ENCODE peak calls at places on chromosomes 12 and 14, in eight cellular contexts. One of them, this sample, is unnamed.

GRCh38 chr14:73751157-73751691 is 37.0 kb upstream of the PNMA1 start:
- DNase-seq in lower lobe of right lung: no peak
- DNase-seq in sigmoid colon: peak
- DNase-seq in BJ: no peak
- DNase-seq in fibroblast of pulmonary artery: no peak
- DNase-seq in fibroblast of mammary gland: no peak
- DNase-seq in heart right ventricle: no peak
- DNase-seq in activated B cell treated with CpG ODN at 0.5 μM for 24 hours: no peak
- DNase-seq in this sample: no peak

GRCh38 chr14:24132061-24132685 is 1.7 kb downstream of the FITM1 start:
- DNase-seq in lower lobe of right lung: no peak
- DNase-seq in sigmoid colon: no peak
- DNase-seq in BJ: no peak
- DNase-seq in fibroblast of pulmonary artery: no peak
- DNase-seq in fibroblast of mammary gland: no peak
- DNase-seq in heart right ventricle: peak
- DNase-seq in activated B cell treated with CpG ODN at 0.5 μM for 24 hours: no peak
- DNase-seq in this sample: no peak

GRCh38 chr14:68509188-68509953 is 283.5 kb downstream of the ZFP36L1 start:
- DNase-seq in lower lobe of right lung: no peak
- DNase-seq in sigmoid colon: no peak
- DNase-seq in BJ: no peak
- DNase-seq in fibroblast of pulmonary artery: no peak
- DNase-seq in fibroblast of mammary gland: no peak
- DNase-seq in heart right ventricle: no peak
- DNase-seq in activated B cell treated with CpG ODN at 0.5 μM for 24 hours: no peak
- DNase-seq in this sample: peak

GRCh38 chr12:8033153-8034044 is 883 bp downstream of the FOXJ2 start:
- DNase-seq in lower lobe of right lung: no peak
- DNase-seq in sigmoid colon: peak
- DNase-seq in BJ: no peak
- DNase-seq in fibroblast of pulmonary artery: peak
- DNase-seq in fibroblast of mammary gland: peak
- DNase-seq in heart right ventricle: peak
- DNase-seq in activated B cell treated with CpG ODN at 0.5 μM for 24 hours: peak
- DNase-seq in this sample: no peak

GRCh38 chr14:25108959-25109358 is 59.0 kb upstream of the STXBP6 start:
- DNase-seq in lower lobe of right lung: no peak
- DNase-seq in sigmoid colon: no peak
- DNase-seq in BJ: no peak
- DNase-seq in fibroblast of pulmonary artery: no peak
- DNase-seq in fibroblast of mammary gland: peak
- DNase-seq in heart right ventricle: no peak
- DNase-seq in activated B cell treated with CpG ODN at 0.5 μM for 24 hours: no peak
- DNase-seq in this sample: no peak

GRCh38 chr12:83827860-83828259 is 1084.7 kb downstream of the SLC6A15 start:
- DNase-seq in lower lobe of right lung: no peak
- DNase-seq in sigmoid colon: no peak
- DNase-seq in BJ: no peak
- DNase-seq in fibroblast of pulmonary artery: no peak
- DNase-seq in fibroblast of mammary gland: peak
- DNase-seq in heart right ventricle: no peak
- DNase-seq in activated B cell treated with CpG ODN at 0.5 μM for 24 hours: no peak
- DNase-seq in this sample: no peak

GRCh38 chr12:19120795-19121194 is 8.7 kb upstream of the PLEKHA5 start:
- DNase-seq in lower lobe of right lung: no peak
- DNase-seq in sigmoid colon: no peak
- DNase-seq in BJ: no peak
- DNase-seq in fibroblast of pulmonary artery: no peak
- DNase-seq in fibroblast of mammary gland: peak
- DNase-seq in heart right ventricle: no peak
- DNase-seq in activated B cell treated with CpG ODN at 0.5 μM for 24 hours: no peak
- DNase-seq in this sample: no peak

GRCh38 chr14:61296151-61296550 is 15.0 kb upstream of the TMEM30B start:
- DNase-seq in lower lobe of right lung: no peak
- DNase-seq in sigmoid colon: no peak
- DNase-seq in BJ: no peak
- DNase-seq in fibroblast of pulmonary artery: no peak
- DNase-seq in fibroblast of mammary gland: no peak
- DNase-seq in heart right ventricle: no peak
- DNase-seq in activated B cell treated with CpG ODN at 0.5 μM for 24 hours: no peak
- DNase-seq in this sample: no peak

GRCh38 chr12:129934977-129935376 is 31.2 kb upstream of the TMEM132D start:
- DNase-seq in lower lobe of right lung: no peak
- DNase-seq in sigmoid colon: no peak
- DNase-seq in BJ: no peak
- DNase-seq in fibroblast of pulmonary artery: no peak
- DNase-seq in fibroblast of mammary gland: no peak
- DNase-seq in heart right ventricle: no peak
- DNase-seq in activated B cell treated with CpG ODN at 0.5 μM for 24 hours: no peak
- DNase-seq in this sample: no peak

DNA sequence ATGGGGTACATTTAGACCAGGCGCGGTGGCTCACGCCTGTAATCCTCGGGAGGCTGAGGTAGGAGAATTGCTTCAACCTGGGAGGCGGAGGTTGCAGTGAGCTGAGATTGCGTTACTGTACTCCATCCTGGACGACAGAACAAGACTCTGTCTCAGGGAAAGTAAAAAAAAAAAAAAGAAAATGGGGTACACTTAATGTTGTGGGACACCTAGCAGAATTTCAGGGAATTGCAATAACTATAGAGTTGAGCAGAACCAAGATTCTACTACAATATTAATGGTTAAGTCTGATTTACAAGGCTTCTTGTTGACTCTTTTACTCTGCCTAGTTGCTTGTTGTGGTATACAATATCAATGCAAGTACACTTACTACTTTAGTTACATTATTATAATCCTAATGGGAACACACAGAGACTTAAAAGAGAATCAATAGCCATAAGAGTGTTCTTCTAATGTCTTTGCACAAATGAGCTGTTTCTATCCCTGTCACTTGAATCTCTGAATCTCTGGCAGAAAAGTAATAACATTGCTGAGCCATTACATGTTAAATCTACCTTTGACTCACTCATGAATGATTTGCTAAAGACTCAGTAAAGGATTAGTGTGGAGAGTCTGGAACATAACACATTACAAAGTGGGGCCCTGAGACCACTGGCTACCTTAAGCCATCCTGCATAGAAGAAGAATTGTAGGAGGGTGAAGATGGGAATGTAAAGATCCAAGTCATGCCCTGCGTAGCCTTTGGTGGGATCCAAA is 22.7 kb downstream of the BEST3 start:
- DNase-seq in lower lobe of right lung: no peak
- DNase-seq in sigmoid colon: no peak
- DNase-seq in BJ: no peak
- DNase-seq in fibroblast of pulmonary artery: no peak
- DNase-seq in fibroblast of mammary gland: no peak
- DNase-seq in heart right ventricle: no peak
- DNase-seq in activated B cell treated with CpG ODN at 0.5 μM for 24 hours: no peak
- DNase-seq in this sample: no peak
- TF ChIP-seq CTCF in lower lobe of right lung: no peak
- TF ChIP-seq CTCF in sigmoid colon: no peak
- TF ChIP-seq CTCF in BJ: no peak
- TF ChIP-seq CTCF in fibroblast of pulmonary artery: no peak
- TF ChIP-seq CTCF in fibroblast of mammary gland: peak
- TF ChIP-seq CTCF in heart right ventricle: no peak
- TF ChIP-seq CTCF in activated B cell treated with CpG ODN at 0.5 μM for 24 hours: no peak
- TF ChIP-seq CTCF in this sample: no peak

GRCh38 chr14:26398616-26399015 is 199.2 kb downstream of the NOVA1 start:
- DNase-seq in lower lobe of right lung: no peak
- DNase-seq in sigmoid colon: no peak
- DNase-seq in BJ: no peak
- DNase-seq in fibroblast of pulmonary artery: no peak
- DNase-seq in fibroblast of mammary gland: no peak
- DNase-seq in heart right ventricle: no peak
- DNase-seq in activated B cell treated with CpG ODN at 0.5 μM for 24 hours: no peak
- DNase-seq in this sample: no peak

GRCh38 chr14:26401170-26401968 is 196.5 kb downstream of the NOVA1 start:
- DNase-seq in lower lobe of right lung: no peak
- DNase-seq in sigmoid colon: no peak
- DNase-seq in BJ: no peak
- DNase-seq in fibroblast of pulmonary artery: no peak
- DNase-seq in fibroblast of mammary gland: no peak
- DNase-seq in heart right ventricle: no peak
- DNase-seq in activated B cell treated with CpG ODN at 0.5 μM for 24 hours: no peak
- DNase-seq in this sample: no peak

GRCh38 chr14:26403760-26404159 is 194.1 kb downstream of the NOVA1 start:
- DNase-seq in lower lobe of right lung: no peak
- DNase-seq in sigmoid colon: no peak
- DNase-seq in BJ: no peak
- DNase-seq in fibroblast of pulmonary artery: no peak
- DNase-seq in fibroblast of mammary gland: peak
- DNase-seq in heart right ventricle: no peak
- DNase-seq in activated B cell treated with CpG ODN at 0.5 μM for 24 hours: no peak
- DNase-seq in this sample: no peak

GRCh38 chr14:26404927-26405326 is 192.9 kb downstream of the NOVA1 start:
- DNase-seq in lower lobe of right lung: no peak
- DNase-seq in sigmoid colon: no peak
- DNase-seq in BJ: no peak
- DNase-seq in fibroblast of pulmonary artery: no peak
- DNase-seq in fibroblast of mammary gland: no peak
- DNase-seq in heart right ventricle: no peak
- DNase-seq in activated B cell treated with CpG ODN at 0.5 μM for 24 hours: no peak
- DNase-seq in this sample: no peak

DNA sequence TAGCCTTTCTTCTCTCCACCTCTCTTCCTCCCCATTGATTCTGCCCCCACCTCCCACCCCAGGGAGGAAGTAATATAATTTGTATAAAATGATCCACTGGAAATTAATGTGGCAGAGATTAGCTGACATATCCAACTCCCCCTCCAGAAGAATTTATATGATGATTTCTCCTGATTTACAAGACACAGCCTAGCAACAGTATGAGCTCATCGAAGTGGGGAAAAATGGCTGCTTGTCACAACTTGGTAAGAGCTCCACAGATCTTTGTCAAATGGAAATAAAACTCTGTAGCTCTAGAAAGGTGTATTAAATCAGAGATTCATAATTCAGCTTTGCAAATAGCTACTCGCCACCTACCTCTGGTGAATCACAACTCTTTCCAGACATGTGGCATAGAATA is 195.7 kb downstream of the NOVA1 start:
- DNase-seq in lower lobe of right lung: no peak
- DNase-seq in sigmoid colon: no peak
- DNase-seq in BJ: no peak
- DNase-seq in fibroblast of pulmonary artery: no peak
- DNase-seq in fibroblast of mammary gland: no peak
- DNase-seq in heart right ventricle: no peak
- DNase-seq in activated B cell treated with CpG ODN at 0.5 μM for 24 hours: no peak
- DNase-seq in this sample: no peak
- TF ChIP-seq CTCF in lower lobe of right lung: no peak
- TF ChIP-seq CTCF in sigmoid colon: no peak
- TF ChIP-seq CTCF in BJ: no peak
- TF ChIP-seq CTCF in fibroblast of pulmonary artery: no peak
- TF ChIP-seq CTCF in fibroblast of mammary gland: no peak
- TF ChIP-seq CTCF in heart right ventricle: no peak
- TF ChIP-seq CTCF in activated B cell treated with CpG ODN at 0.5 μM for 24 hours: no peak
- TF ChIP-seq CTCF in this sample: no peak

GRCh38 chr14:102207831-102208365 is 68.2 kb downstream of the WDR20 start:
- DNase-seq in lower lobe of right lung: no peak
- DNase-seq in sigmoid colon: peak
- DNase-seq in BJ: no peak
- DNase-seq in fibroblast of pulmonary artery: no peak
- DNase-seq in fibroblast of mammary gland: no peak
- DNase-seq in heart right ventricle: no peak
- DNase-seq in activated B cell treated with CpG ODN at 0.5 μM for 24 hours: no peak
- DNase-seq in this sample: no peak

GRCh38 chr14:102210421-102211042 is 70.8 kb downstream of the WDR20 start:
- DNase-seq in lower lobe of right lung: no peak
- DNase-seq in sigmoid colon: peak
- DNase-seq in BJ: no peak
- DNase-seq in fibroblast of pulmonary artery: no peak
- DNase-seq in fibroblast of mammary gland: no peak
- DNase-seq in heart right ventricle: no peak
- DNase-seq in activated B cell treated with CpG ODN at 0.5 μM for 24 hours: no peak
- DNase-seq in this sample: no peak

GRCh38 chr14:102211240-102211639 is 71.5 kb downstream of the WDR20 start:
- DNase-seq in lower lobe of right lung: no peak
- DNase-seq in sigmoid colon: peak
- DNase-seq in BJ: no peak
- DNase-seq in fibroblast of pulmonary artery: no peak
- DNase-seq in fibroblast of mammary gland: no peak
- DNase-seq in heart right ventricle: no peak
- DNase-seq in activated B cell treated with CpG ODN at 0.5 μM for 24 hours: no peak
- DNase-seq in this sample: no peak

GRCh38 chr14:102208741-102209140 is 69.0 kb downstream of the WDR20 start:
- DNase-seq in lower lobe of right lung: no peak
- DNase-seq in sigmoid colon: peak
- DNase-seq in BJ: no peak
- DNase-seq in fibroblast of pulmonary artery: no peak
- DNase-seq in fibroblast of mammary gland: no peak
- DNase-seq in heart right ventricle: no peak
- DNase-seq in activated B cell treated with CpG ODN at 0.5 μM for 24 hours: no peak
- DNase-seq in this sample: no peak

DNA sequence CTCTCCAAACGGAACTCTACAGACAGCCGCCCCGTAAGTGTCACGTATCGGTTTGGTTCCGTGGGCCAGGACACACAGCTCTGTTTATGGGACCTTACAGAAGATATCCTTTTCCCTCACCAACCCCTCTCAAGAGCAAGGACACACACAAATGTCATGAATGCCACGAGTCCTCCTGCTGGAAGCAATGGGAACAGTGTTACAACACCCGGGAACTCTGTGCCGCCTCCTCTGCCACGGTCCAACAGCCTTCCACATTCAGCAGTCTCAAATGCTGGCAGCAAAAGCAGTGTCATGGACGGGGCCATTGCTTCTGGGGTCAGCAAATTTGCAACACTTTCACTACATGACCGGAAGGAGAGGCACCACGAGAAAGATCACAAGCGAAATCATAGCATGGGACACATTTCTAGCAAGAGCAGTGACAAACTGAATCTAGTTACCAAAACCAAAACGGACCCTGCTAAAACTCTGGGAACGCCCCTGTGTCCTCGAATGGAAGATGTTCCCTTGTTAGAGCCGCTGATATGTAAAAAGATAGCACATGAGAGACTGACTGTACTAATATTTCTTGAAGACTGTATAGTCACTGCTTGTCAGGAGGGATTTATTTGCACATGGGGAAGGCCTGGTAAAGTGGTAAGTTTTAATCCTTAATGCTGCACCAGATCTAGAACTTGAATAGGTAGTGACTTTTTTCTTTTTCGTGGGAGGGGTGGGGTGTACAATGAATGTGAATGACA is 69.7 kb downstream of the WDR20 start:
- DNase-seq in lower lobe of right lung: no peak
- DNase-seq in sigmoid colon: peak
- DNase-seq in BJ: no peak
- DNase-seq in fibroblast of pulmonary artery: peak
- DNase-seq in fibroblast of mammary gland: peak
- DNase-seq in heart right ventricle: no peak
- DNase-seq in activated B cell treated with CpG ODN at 0.5 μM for 24 hours: no peak
- DNase-seq in this sample: no peak
- TF ChIP-seq CTCF in lower lobe of right lung: no peak
- TF ChIP-seq CTCF in sigmoid colon: no peak
- TF ChIP-seq CTCF in BJ: peak
- TF ChIP-seq CTCF in fibroblast of pulmonary artery: peak
- TF ChIP-seq CTCF in fibroblast of mammary gland: peak
- TF ChIP-seq CTCF in heart right ventricle: peak
- TF ChIP-seq CTCF in activated B cell treated with CpG ODN at 0.5 μM for 24 hours: no peak
- TF ChIP-seq CTCF in this sample: no peak

DNA sequence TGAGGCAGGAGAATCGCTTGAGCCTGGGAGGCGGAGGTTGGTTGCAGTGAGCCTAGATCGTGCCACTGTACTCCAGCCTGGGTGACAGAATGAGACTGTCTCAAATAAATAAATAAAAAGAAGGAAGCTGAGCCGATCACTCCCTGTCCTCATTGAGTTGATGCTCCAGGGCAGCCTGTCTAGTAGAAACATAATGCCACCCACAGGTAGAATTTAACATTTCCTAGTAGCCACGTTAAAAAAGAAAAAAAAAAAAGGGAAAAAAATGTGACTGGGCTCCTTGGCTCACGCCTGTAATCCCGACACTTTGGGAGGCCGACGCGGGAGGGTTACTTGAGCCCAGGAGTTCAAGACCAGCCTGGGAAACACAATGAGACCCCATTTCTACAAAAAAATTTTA is 135.7 kb downstream of the SCARB1 start:
- DNase-seq in lower lobe of right lung: no peak
- DNase-seq in sigmoid colon: no peak
- DNase-seq in BJ: no peak
- DNase-seq in fibroblast of pulmonary artery: no peak
- DNase-seq in fibroblast of mammary gland: no peak
- DNase-seq in heart right ventricle: no peak
- DNase-seq in activated B cell treated with CpG ODN at 0.5 μM for 24 hours: no peak
- DNase-seq in this sample: no peak
- TF ChIP-seq CTCF in lower lobe of right lung: no peak
- TF ChIP-seq CTCF in sigmoid colon: no peak
- TF ChIP-seq CTCF in BJ: no peak
- TF ChIP-seq CTCF in fibroblast of pulmonary artery: no peak
- TF ChIP-seq CTCF in fibroblast of mammary gland: no peak
- TF ChIP-seq CTCF in heart right ventricle: peak
- TF ChIP-seq CTCF in activated B cell treated with CpG ODN at 0.5 μM for 24 hours: no peak
- TF ChIP-seq CTCF in this sample: no peak

This sample was measured in mesothelial cell of epicardium.